ENCODE peak calls at places on chromosomes 5 and 9, in five cellular contexts. One of them, this sample, is unnamed.

GRCh38 chr9:16555802-16556201 is 314.7 kb downstream of the BNC2 start:
- DNase-seq in fibroblast of the aortic adventitia: no peak
- DNase-seq in T1000: no peak
- DNase-seq in left ventricle myocardium superior: no peak
- DNase-seq in activated T-helper 9 cell treated with anti-CD3 and anti-CD28 coated beads, Interleukin-2, amount 50 U/mL, for 16 hours: no peak
- DNase-seq in this sample: no peak

GRCh38 chr9:70110194-70111041 is 66.8 kb downstream of the MAMDC2 start:
- DNase-seq in T1000: no peak
- DNase-seq in left ventricle myocardium superior: no peak
- DNase-seq in activated T-helper 9 cell treated with anti-CD3 and anti-CD28 coated beads, Interleukin-2, amount 50 U/mL, for 16 hours: no peak
- DNase-seq in fibroblast of the aortic adventitia: peak
- DNase-seq in this sample: peak

GRCh38 chr9:38004809-38005560 is 64.0 kb downstream of the SHB start:
- DNase-seq in left ventricle myocardium superior: peak
- DNase-seq in fibroblast of the aortic adventitia: no peak
- DNase-seq in activated T-helper 9 cell treated with anti-CD3 and anti-CD28 coated beads, Interleukin-2, amount 50 U/mL, for 16 hours: no peak
- DNase-seq in T1000: no peak
- DNase-seq in this sample: no peak

GRCh38 chr9:113912816-113913215 is 36.7 kb downstream of the ZNF618 start:
- DNase-seq in left ventricle myocardium superior: no peak
- DNase-seq in T1000: no peak
- DNase-seq in activated T-helper 9 cell treated with anti-CD3 and anti-CD28 coated beads, Interleukin-2, amount 50 U/mL, for 16 hours: no peak
- DNase-seq in fibroblast of the aortic adventitia: no peak
- DNase-seq in this sample: no peak

GRCh38 chr9:78783743-78784142 is 486.8 kb downstream of the PSAT1 start:
- DNase-seq in T1000: no peak
- DNase-seq in fibroblast of the aortic adventitia: no peak
- DNase-seq in left ventricle myocardium superior: no peak
- DNase-seq in activated T-helper 9 cell treated with anti-CD3 and anti-CD28 coated beads, Interleukin-2, amount 50 U/mL, for 16 hours: no peak
- DNase-seq in this sample: no peak

GRCh38 chr5:26553079-26553478 is 485.3 kb downstream of the CDH9 start:
- DNase-seq in fibroblast of the aortic adventitia: no peak
- DNase-seq in T1000: peak
- DNase-seq in left ventricle myocardium superior: no peak
- DNase-seq in activated T-helper 9 cell treated with anti-CD3 and anti-CD28 coated beads, Interleukin-2, amount 50 U/mL, for 16 hours: no peak
- DNase-seq in this sample: no peak

GRCh38 chr9:35406183-35406959 is 83.5 kb upstream of the RUSC2 start:
- DNase-seq in fibroblast of the aortic adventitia: no peak
- DNase-seq in left ventricle myocardium superior: peak
- DNase-seq in T1000: no peak
- DNase-seq in activated T-helper 9 cell treated with anti-CD3 and anti-CD28 coated beads, Interleukin-2, amount 50 U/mL, for 16 hours: no peak
- DNase-seq in this sample: peak

GRCh38 chr5:157530226-157530972 is 45.2 kb downstream of the ADAM19 start:
- DNase-seq in activated T-helper 9 cell treated with anti-CD3 and anti-CD28 coated beads, Interleukin-2, amount 50 U/mL, for 16 hours: no peak
- DNase-seq in T1000: no peak
- DNase-seq in left ventricle myocardium superior: no peak
- DNase-seq in fibroblast of the aortic adventitia: no peak
- DNase-seq in this sample: no peak

GRCh38 chr9:123232332-123232731 is 36.1 kb downstream of the STRBP start:
- DNase-seq in T1000: no peak
- DNase-seq in activated T-helper 9 cell treated with anti-CD3 and anti-CD28 coated beads, Interleukin-2, amount 50 U/mL, for 16 hours: no peak
- DNase-seq in left ventricle myocardium superior: no peak
- DNase-seq in fibroblast of the aortic adventitia: no peak
- DNase-seq in this sample: no peak

GRCh38 chr5:17114715-17115599 is 102.5 kb upstream of the BASP1 start:
- DNase-seq in fibroblast of the aortic adventitia: no peak
- DNase-seq in activated T-helper 9 cell treated with anti-CD3 and anti-CD28 coated beads, Interleukin-2, amount 50 U/mL, for 16 hours: no peak
- DNase-seq in T1000: no peak
- DNase-seq in left ventricle myocardium superior: no peak
- DNase-seq in this sample: no peak

GRCh38 chr5:65825388-65826328 is 100.7 kb upstream of the ERBIN start:
- DNase-seq in T1000: no peak
- DNase-seq in fibroblast of the aortic adventitia: no peak
- DNase-seq in left ventricle myocardium superior: no peak
- DNase-seq in activated T-helper 9 cell treated with anti-CD3 and anti-CD28 coated beads, Interleukin-2, amount 50 U/mL, for 16 hours: no peak
- DNase-seq in this sample: no peak

GRCh38 chr9:86287013-86287412 is 4.7 kb upstream of the ISCA1 start:
- DNase-seq in fibroblast of the aortic adventitia: peak
- DNase-seq in left ventricle myocardium superior: no peak
- DNase-seq in activated T-helper 9 cell treated with anti-CD3 and anti-CD28 coated beads, Interleukin-2, amount 50 U/mL, for 16 hours: no peak
- DNase-seq in T1000: no peak
- DNase-seq in this sample: peak

GRCh38 chr5:124740991-124741583 is 5.4 kb downstream of the ZNF608 start:
- DNase-seq in left ventricle myocardium superior: no peak
- DNase-seq in activated T-helper 9 cell treated with anti-CD3 and anti-CD28 coated beads, Interleukin-2, amount 50 U/mL, for 16 hours: no peak
- DNase-seq in T1000: no peak
- DNase-seq in fibroblast of the aortic adventitia: peak
- DNase-seq in this sample: no peak

GRCh38 chr9:126609191-126609590 is 4.5 kb upstream of the LMX1B start:
- DNase-seq in fibroblast of the aortic adventitia: no peak
- DNase-seq in left ventricle myocardium superior: no peak
- DNase-seq in activated T-helper 9 cell treated with anti-CD3 and anti-CD28 coated beads, Interleukin-2, amount 50 U/mL, for 16 hours: no peak
- DNase-seq in T1000: no peak
- DNase-seq in this sample: no peak

GRCh38 chr5:107270561-107270960 is 400.2 kb downstream of the EFNA5 start:
- DNase-seq in left ventricle myocardium superior: no peak
- DNase-seq in fibroblast of the aortic adventitia: no peak
- DNase-seq in activated T-helper 9 cell treated with anti-CD3 and anti-CD28 coated beads, Interleukin-2, amount 50 U/mL, for 16 hours: no peak
- DNase-seq in T1000: no peak
- DNase-seq in this sample: no peak

GRCh38 chr9:95459218-95459617 is 57.6 kb downstream of the PTCH1 start:
- DNase-seq in T1000: no peak
- DNase-seq in fibroblast of the aortic adventitia: no peak
- DNase-seq in activated T-helper 9 cell treated with anti-CD3 and anti-CD28 coated beads, Interleukin-2, amount 50 U/mL, for 16 hours: no peak
- DNase-seq in left ventricle myocardium superior: no peak
- DNase-seq in this sample: no peak

GRCh38 chr5:151141535-151141934 is 16.0 kb downstream of the ANXA6 start:
- DNase-seq in T1000: no peak
- DNase-seq in activated T-helper 9 cell treated with anti-CD3 and anti-CD28 coated beads, Interleukin-2, amount 50 U/mL, for 16 hours: peak
- DNase-seq in fibroblast of the aortic adventitia: peak
- DNase-seq in left ventricle myocardium superior: peak
- DNase-seq in this sample: peak

GRCh38 chr5:178206166-178207101 is 2.1 kb downstream of the HNRNPAB start:
- DNase-seq in left ventricle myocardium superior: no peak
- DNase-seq in activated T-helper 9 cell treated with anti-CD3 and anti-CD28 coated beads, Interleukin-2, amount 50 U/mL, for 16 hours: no peak
- DNase-seq in T1000: no peak
- DNase-seq in fibroblast of the aortic adventitia: peak
- DNase-seq in this sample: no peak

GRCh38 chr9:134684375-134684723 is 42.7 kb downstream of the COL5A1 start:
- DNase-seq in activated T-helper 9 cell treated with anti-CD3 and anti-CD28 coated beads, Interleukin-2, amount 50 U/mL, for 16 hours: no peak
- DNase-seq in left ventricle myocardium superior: no peak
- DNase-seq in fibroblast of the aortic adventitia: no peak
- DNase-seq in T1000: no peak
- DNase-seq in this sample: no peak

GRCh38 chr5:107672212-107673105 is 1.7 kb upstream of the EFNA5 start:
- DNase-seq in activated T-helper 9 cell treated with anti-CD3 and anti-CD28 coated beads, Interleukin-2, amount 50 U/mL, for 16 hours: no peak
- DNase-seq in T1000: peak
- DNase-seq in fibroblast of the aortic adventitia: peak
- DNase-seq in left ventricle myocardium superior: peak
- DNase-seq in this sample: peak

GRCh38 chr9:72477862-72478564 is 43.4 kb upstream of the TMC1 start:
- DNase-seq in activated T-helper 9 cell treated with anti-CD3 and anti-CD28 coated beads, Interleukin-2, amount 50 U/mL, for 16 hours: no peak
- DNase-seq in fibroblast of the aortic adventitia: peak
- DNase-seq in left ventricle myocardium superior: no peak
- DNase-seq in T1000: peak
- DNase-seq in this sample: no peak

GRCh38 chr9:137069508-137070071 is 767 bp downstream of the SAPCD2 start:
- DNase-seq in activated T-helper 9 cell treated with anti-CD3 and anti-CD28 coated beads, Interleukin-2, amount 50 U/mL, for 16 hours: no peak
- DNase-seq in T1000: no peak
- DNase-seq in left ventricle myocardium superior: peak
- DNase-seq in fibroblast of the aortic adventitia: no peak
- DNase-seq in this sample: no peak

GRCh38 chr5:22431406-22431805 is 421.7 kb downstream of the CDH12 start:
- DNase-seq in fibroblast of the aortic adventitia: no peak
- DNase-seq in activated T-helper 9 cell treated with anti-CD3 and anti-CD28 coated beads, Interleukin-2, amount 50 U/mL, for 16 hours: no peak
- DNase-seq in left ventricle myocardium superior: no peak
- DNase-seq in T1000: no peak
- DNase-seq in this sample: no peak

GRCh38 chr9:116451500-116451899 is 235.6 kb upstream of the TRIM32 start:
- DNase-seq in activated T-helper 9 cell treated with anti-CD3 and anti-CD28 coated beads, Interleukin-2, amount 50 U/mL, for 16 hours: no peak
- DNase-seq in fibroblast of the aortic adventitia: no peak
- DNase-seq in T1000: no peak
- DNase-seq in left ventricle myocardium superior: no peak
- DNase-seq in this sample: no peak

GRCh38 chr9:76716270-76716669 is 48.0 kb upstream of the PCA3 start:
- DNase-seq in activated T-helper 9 cell treated with anti-CD3 and anti-CD28 coated beads, Interleukin-2, amount 50 U/mL, for 16 hours: no peak
- DNase-seq in left ventricle myocardium superior: no peak
- DNase-seq in T1000: no peak
- DNase-seq in fibroblast of the aortic adventitia: peak
- DNase-seq in this sample: no peak

GRCh38 chr5:149376104-149376503 is 3.0 kb downstream of the IL17B start:
- DNase-seq in activated T-helper 9 cell treated with anti-CD3 and anti-CD28 coated beads, Interleukin-2, amount 50 U/mL, for 16 hours: no peak
- DNase-seq in T1000: no peak
- DNase-seq in fibroblast of the aortic adventitia: no peak
- DNase-seq in left ventricle myocardium superior: no peak
- DNase-seq in this sample: no peak

GRCh38 chr9:133089271-133089671 is 27.5 kb downstream of the CEL start:
- DNase-seq in T1000: no peak
- DNase-seq in left ventricle myocardium superior: no peak
- DNase-seq in fibroblast of the aortic adventitia: no peak
- DNase-seq in activated T-helper 9 cell treated with anti-CD3 and anti-CD28 coated beads, Interleukin-2, amount 50 U/mL, for 16 hours: no peak
- DNase-seq in this sample: no peak

This sample was measured in ovary.